ENCODE peak calls at places on chromosomes 5 and 9, in five cellular contexts. V is NCI-H460, D is T-helper 1 cell, O is RPMI8226, S is putamen. W is an unnamed sample.
A peak's percentile ranks its signal among the peaks of the same experiment; 100 is the strongest.

GRCh38 chr5:139651863-139652787 is 4.0 kb downstream of the CXXC5 start:
- DNase-seq in V (peak; percentile 76), D (peak; percentile 46), O (peak; percentile 87), S (peak; percentile 91), W (peak; percentile 91)

GRCh38 chr5:72206994-72207393 is 99.7 kb downstream of the MAP1B start:
- DNase-seq in V (no peak), D (no peak), O (no peak), S (no peak), W (no peak)

GRCh38 chr5:95731571-95732554 is 727 bp downstream of the RHOBTB3 start:
- DNase-seq in V (no peak), D (peak; percentile 8), O (peak; percentile 65), S (peak; percentile 56), W (peak; percentile 69)

GRCh38 chr5:167726641-167727040 is 564.8 kb upstream of the WWC1 start:
- DNase-seq in V (no peak), D (no peak), O (no peak), S (no peak), W (no peak)

GRCh38 chr5:177426566-177427210 is at the start of gene GRK6:
- DNase-seq in V (no peak), D (peak; percentile 56), O (peak; percentile 72), S (no peak), W (no peak)

GRCh38 chr9:36597412-36598178 is 24.9 kb downstream of the MELK start:
- DNase-seq in V (peak; percentile 38), D (no peak), O (peak; percentile 33), S (no peak), W (no peak)

GRCh38 chr9:125747053-125747764 is at the start of gene PBX3:
- DNase-seq in V (peak; percentile 19), D (peak; percentile 39), O (peak; percentile 65), S (peak; percentile 52), W (peak; percentile 40)

GRCh38 chr5:173730610-173731302 is 114.3 kb upstream of the BOD1 start:
- DNase-seq in V (no peak), D (no peak), O (no peak), S (no peak), W (no peak)

GRCh38 chr9:76756273-76756650 is 8.0 kb upstream of the PCA3 start:
- DNase-seq in V (peak; percentile 20), D (no peak), O (peak; percentile 11), S (peak; percentile 14), W (peak; percentile 54)

GRCh38 chr5:172370648-172371248 is 83.6 kb downstream of the SH3PXD2B start:
- DNase-seq in V (peak; percentile 16), D (no peak), O (peak; percentile 27), S (no peak), W (no peak)

GRCh38 chr5:148910686-148911361 is 84.4 kb downstream of the ADRB2 start:
- DNase-seq in V (peak; percentile 7), D (no peak), O (no peak), S (no peak), W (no peak)

GRCh38 chr9:17578911-17579793 is at the start of gene SH3GL2:
- DNase-seq in V (peak; percentile 11), D (no peak), O (peak; percentile 28), S (peak; percentile 58), W (peak; percentile 64)

GRCh38 chr9:112025886-112026285 is 129.3 kb downstream of the UGCG start:
- DNase-seq in V (no peak), D (no peak), O (no peak), S (no peak), W (no peak)

GRCh38 chr5:111134080-111134479 is 41.9 kb downstream of the WDR36 start:
- DNase-seq in V (no peak), D (no peak), O (no peak), S (no peak), W (no peak)

GRCh38 chr5:62935660-62936059 is 357.0 kb downstream of the LRRC70 start:
- DNase-seq in V (no peak), D (no peak), O (no peak), S (no peak), W (no peak)